ENCODE peak calls at places on chromosomes 13 and 19, in five cellular contexts. Y is IMR-90, N is GM12892, I is uterus, D is thyroid gland. C is an unnamed sample.

GRCh38 chr13:34654682-34655081 is 287.4 kb upstream of the NBEA start:
- DNase-seq in D (peak; percentile 10), Y (no peak), I (no peak), N (no peak), C (no peak)

GRCh38 chr13:27442071-27442647 is 8.2 kb downstream of the MTIF3 start:
- DNase-seq in N (no peak), I (no peak), Y (no peak), D (peak; percentile 71), C (no peak)

GRCh38 chr13:24693862-24694471 is 13.8 kb downstream of the ATP12A start:
- DNase-seq in N (peak; percentile 54), D (peak; percentile 65), Y (peak; percentile 55), I (no peak), C (peak; percentile 63)

GRCh38 chr13:114339779-114340534 is 25.7 kb downstream of the CHAMP1 start:
- DNase-seq in I (no peak), N (no peak), Y (peak; percentile 30), D (peak; percentile 69), C (no peak)

GRCh38 chr13:112451512-112452379 is 75.6 kb downstream of the SPACA7 start:
- DNase-seq in I (no peak), N (no peak), Y (no peak), D (no peak), C (no peak)

GRCh38 chr13:91520952-91521351 is 122.5 kb downstream of the GPC5 start:
- DNase-seq in I (no peak), Y (no peak), N (no peak), D (no peak), C (no peak)

GRCh38 chr19:46107371-46107770 is 17.1 kb downstream of the IGFL3 start:
- DNase-seq in I (no peak), N (no peak), Y (peak; percentile 28), D (no peak), C (no peak)

GRCh38 chr19:10404888-10405808 is 1.8 kb upstream of the CDC37 start:
- DNase-seq in D (no peak), N (no peak), I (no peak), Y (no peak), C (no peak)

GRCh38 chr13:91123456-91124127 is 223.9 kb upstream of the MIR17HG start:
- DNase-seq in D (no peak), Y (no peak), N (no peak), I (no peak), C (no peak)

GRCh38 chr13:112814905-112815585 is 125.2 kb downstream of the ATP11A start:
- DNase-seq in I (no peak), Y (peak; percentile 44), D (peak; percentile 83), N (no peak), C (no peak)

GRCh38 chr19:18412610-18413239 is 6.5 kb upstream of the SSBP4 start:
- DNase-seq in D (no peak), Y (no peak), I (no peak), N (no peak), C (no peak)

GRCh38 chr13:97114696-97115095 is 107.4 kb upstream of the MBNL2 start:
- DNase-seq in I (no peak), D (no peak), N (no peak), Y (no peak), C (no peak)

GRCh38 chr19:55600336-55601028 is 394 bp downstream of the ZNF524 start:
- DNase-seq in I (no peak), Y (peak; percentile 54), D (peak; percentile 74), N (peak; percentile 74), C (peak; percentile 64)

GRCh38 chr13:59677966-59678814 is 485.5 kb downstream of the DIAPH3 start:
- DNase-seq in D (no peak), N (peak; percentile 4), Y (peak; percentile 72), I (no peak), C (peak; percentile 25)

GRCh38 chr19:53013621-53014020 is at the start of gene ERVV-1:
- DNase-seq in N (no peak), Y (peak; percentile 10), D (no peak), I (no peak), C (no peak)

GRCh38 chr13:34748078-34748477 is 194.0 kb upstream of the NBEA start:
- DNase-seq in D (peak; percentile 61), Y (no peak), I (peak; percentile 64), N (no peak), C (no peak)

GRCh38 chr13:109699628-109700071 is 86.7 kb downstream of the IRS2 start:
- DNase-seq in N (no peak), D (no peak), I (no peak), Y (no peak), C (no peak)

GRCh38 chr13:28864544-28864943 is 44.4 kb downstream of the MTUS2 start:
- DNase-seq in I (no peak), D (no peak), Y (no peak), N (no peak), C (no peak)

GRCh38 chr19:399370-399769 is 9.6 kb downstream of the C2CD4C start:
- DNase-seq in Y (no peak), N (no peak), D (no peak), I (peak; percentile 10), C (no peak)

GRCh38 chr13:26867451-26868067 is 107.0 kb upstream of the GPR12 start:
- DNase-seq in D (peak; percentile 12), I (no peak), Y (peak; percentile 14), N (no peak), C (no peak)

GRCh38 chr13:106473174-106473573 is 62.3 kb downstream of the EFNB2 start:
- DNase-seq in N (no peak), I (no peak), Y (no peak), D (no peak), C (no peak)

GRCh38 chr19:2047076-2047448 is 4.0 kb downstream of the MKNK2 start:
- DNase-seq in D (no peak), Y (no peak), I (no peak), N (no peak), C (no peak)

GRCh38 chr19:14529254-14530004 is at the start of gene TECR:
- DNase-seq in D (peak; percentile 100), N (peak; percentile 90), I (peak; percentile 100), Y (peak; percentile 100), C (peak; percentile 88)

GRCh38 chr13:40611635-40612422 is 54.6 kb downstream of the FOXO1 start:
- DNase-seq in N (no peak), Y (no peak), I (no peak), D (no peak), C (no peak)
- TF ChIP-seq POLR2A in N (no peak), Y (no peak), I (no peak), D (no peak), C (no peak)

DNA sequence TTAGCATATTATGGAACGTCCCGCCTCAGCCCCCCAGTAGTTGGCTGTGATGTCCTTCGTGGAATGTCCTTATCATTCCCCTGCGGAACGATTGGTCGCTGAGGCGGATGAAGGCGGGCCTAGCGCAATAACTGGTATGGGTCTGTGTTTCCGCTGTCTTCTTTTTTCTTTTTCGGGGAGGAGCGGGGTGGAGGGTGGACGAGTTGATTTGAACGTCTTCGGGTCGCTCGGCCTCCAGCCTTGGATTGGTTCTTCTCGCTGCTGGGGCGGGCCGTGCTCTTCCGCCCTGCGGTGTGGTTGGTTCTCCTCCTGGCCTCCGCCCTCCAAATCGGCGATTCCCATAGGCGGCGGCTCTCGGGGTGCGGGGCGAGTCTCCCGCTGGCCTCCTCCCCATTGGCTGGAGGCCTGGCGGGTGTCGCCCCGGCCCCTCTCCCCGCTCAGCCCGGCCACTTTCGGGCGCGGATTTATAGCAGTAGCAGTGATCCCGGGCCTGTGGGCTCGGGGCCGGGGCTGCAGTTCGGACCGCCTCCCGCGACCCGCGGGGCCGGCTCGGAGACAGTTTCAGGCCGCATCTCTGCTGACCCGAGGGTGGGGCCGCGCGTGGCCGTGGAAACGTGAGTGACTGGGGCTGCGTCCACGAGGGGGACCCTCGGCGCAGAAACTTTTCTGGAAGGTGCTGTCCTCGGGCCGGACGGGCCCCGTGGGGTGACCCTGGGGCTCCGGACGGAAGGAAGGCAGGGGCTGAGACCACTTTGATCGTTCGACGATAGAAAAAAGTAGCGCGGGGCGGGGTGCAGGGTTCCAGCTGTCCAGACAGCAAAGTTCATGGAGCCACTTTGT is 2.1 kb downstream of the ING1 start:
- DNase-seq in D (peak; percentile 99), I (peak; percentile 100), Y (peak; percentile 100), N (peak; percentile 94), C (peak; percentile 93)
- TF ChIP-seq POLR2A in D (peak; percentile 25), I (peak; percentile 84), Y (no peak), N (no peak), C (no peak)

GRCh38 chr19:38849746-38850230 is at the start of gene HNRNPL:
- DNase-seq in N (peak; percentile 91), Y (no peak), I (no peak), D (no peak), C (peak; percentile 84)
- TF ChIP-seq POLR2A in N (peak; percentile 86), Y (peak; percentile 96), I (peak; percentile 99), D (peak; percentile 96), C (no peak)

GRCh38 chr19:35130761-35131720 is 3.8 kb downstream of the LGI4 start:
- DNase-seq in N (no peak), Y (no peak), I (no peak), D (no peak), C (no peak)
- TF ChIP-seq POLR2A in N (no peak), Y (no peak), I (no peak), D (no peak), C (no peak)